ENCODE peak calls at places on chromosomes 3 and 15, in four cellular contexts. One of them, this sample, is unnamed.

GRCh38 chr3:56997675-56998074 is 62.8 kb upstream of the SPATA12 start:
- ATAC-seq in activated CD8-positive, alpha-beta T cell treated with anti-CD3 and anti-CD28 coated beads, Interleukin-2, amount 10 ng/mL, durations not matched to agents 7 days and 5 days: no peak
- ATAC-seq in body of pancreas: peak
- ATAC-seq in activated CD4-positive, alpha-beta T cell treated with anti-CD3 and anti-CD28 coated beads for 36 hours: no peak
- ATAC-seq in this sample: peak

GRCh38 chr3:55090746-55091145 is 162.9 kb upstream of the LRTM1 start:
- ATAC-seq in activated CD4-positive, alpha-beta T cell treated with anti-CD3 and anti-CD28 coated beads for 36 hours: no peak
- ATAC-seq in body of pancreas: no peak
- ATAC-seq in activated CD8-positive, alpha-beta T cell treated with anti-CD3 and anti-CD28 coated beads, Interleukin-2, amount 10 ng/mL, durations not matched to agents 7 days and 5 days: no peak
- ATAC-seq in this sample: no peak

GRCh38 chr3:53311882-53312281 is 35.5 kb downstream of the DCP1A start:
- ATAC-seq in activated CD8-positive, alpha-beta T cell treated with anti-CD3 and anti-CD28 coated beads, Interleukin-2, amount 10 ng/mL, durations not matched to agents 7 days and 5 days: no peak
- ATAC-seq in body of pancreas: no peak
- ATAC-seq in activated CD4-positive, alpha-beta T cell treated with anti-CD3 and anti-CD28 coated beads for 36 hours: no peak
- ATAC-seq in this sample: no peak

GRCh38 chr3:87856126-87856525 is 202.7 kb downstream of the CGGBP1 start:
- ATAC-seq in body of pancreas: no peak
- ATAC-seq in activated CD4-positive, alpha-beta T cell treated with anti-CD3 and anti-CD28 coated beads for 36 hours: no peak
- ATAC-seq in activated CD8-positive, alpha-beta T cell treated with anti-CD3 and anti-CD28 coated beads, Interleukin-2, amount 10 ng/mL, durations not matched to agents 7 days and 5 days: no peak
- ATAC-seq in this sample: no peak

GRCh38 chr3:66722675-66723074 is 221.9 kb upstream of the LRIG1 start:
- ATAC-seq in body of pancreas: no peak
- ATAC-seq in activated CD4-positive, alpha-beta T cell treated with anti-CD3 and anti-CD28 coated beads for 36 hours: no peak
- ATAC-seq in activated CD8-positive, alpha-beta T cell treated with anti-CD3 and anti-CD28 coated beads, Interleukin-2, amount 10 ng/mL, durations not matched to agents 7 days and 5 days: no peak
- ATAC-seq in this sample: peak

GRCh38 chr3:77149382-77149781 is 109.5 kb downstream of the ROBO2 start:
- ATAC-seq in activated CD4-positive, alpha-beta T cell treated with anti-CD3 and anti-CD28 coated beads for 36 hours: no peak
- ATAC-seq in body of pancreas: no peak
- ATAC-seq in activated CD8-positive, alpha-beta T cell treated with anti-CD3 and anti-CD28 coated beads, Interleukin-2, amount 10 ng/mL, durations not matched to agents 7 days and 5 days: no peak
- ATAC-seq in this sample: no peak

GRCh38 chr15:86055688-86056087 is 24.0 kb upstream of the AGBL1 start:
- ATAC-seq in body of pancreas: no peak
- ATAC-seq in activated CD4-positive, alpha-beta T cell treated with anti-CD3 and anti-CD28 coated beads for 36 hours: no peak
- ATAC-seq in activated CD8-positive, alpha-beta T cell treated with anti-CD3 and anti-CD28 coated beads, Interleukin-2, amount 10 ng/mL, durations not matched to agents 7 days and 5 days: no peak
- ATAC-seq in this sample: no peak

GRCh38 chr3:37856381-37856780 is 5.3 kb upstream of the CTDSPL start:
- ATAC-seq in activated CD8-positive, alpha-beta T cell treated with anti-CD3 and anti-CD28 coated beads, Interleukin-2, amount 10 ng/mL, durations not matched to agents 7 days and 5 days: no peak
- ATAC-seq in body of pancreas: no peak
- ATAC-seq in activated CD4-positive, alpha-beta T cell treated with anti-CD3 and anti-CD28 coated beads for 36 hours: no peak
- ATAC-seq in this sample: no peak

GRCh38 chr3:38658886-38659285 is 9.4 kb upstream of the SCN5A start:
- ATAC-seq in activated CD8-positive, alpha-beta T cell treated with anti-CD3 and anti-CD28 coated beads, Interleukin-2, amount 10 ng/mL, durations not matched to agents 7 days and 5 days: no peak
- ATAC-seq in activated CD4-positive, alpha-beta T cell treated with anti-CD3 and anti-CD28 coated beads for 36 hours: no peak
- ATAC-seq in body of pancreas: no peak
- ATAC-seq in this sample: no peak

GRCh38 chr3:10792208-10792607 is 23.8 kb upstream of the SLC6A11 start:
- ATAC-seq in activated CD8-positive, alpha-beta T cell treated with anti-CD3 and anti-CD28 coated beads, Interleukin-2, amount 10 ng/mL, durations not matched to agents 7 days and 5 days: no peak
- ATAC-seq in body of pancreas: no peak
- ATAC-seq in activated CD4-positive, alpha-beta T cell treated with anti-CD3 and anti-CD28 coated beads for 36 hours: no peak
- ATAC-seq in this sample: no peak

GRCh38 chr3:124277516-124277890 is 285.6 kb upstream of the ROPN1 start:
- ATAC-seq in body of pancreas: no peak
- ATAC-seq in activated CD4-positive, alpha-beta T cell treated with anti-CD3 and anti-CD28 coated beads for 36 hours: no peak
- ATAC-seq in activated CD8-positive, alpha-beta T cell treated with anti-CD3 and anti-CD28 coated beads, Interleukin-2, amount 10 ng/mL, durations not matched to agents 7 days and 5 days: no peak
- ATAC-seq in this sample: peak

GRCh38 chr15:64500695-64501395 is 40.5 kb downstream of the ZNF609 start:
- ATAC-seq in activated CD8-positive, alpha-beta T cell treated with anti-CD3 and anti-CD28 coated beads, Interleukin-2, amount 10 ng/mL, durations not matched to agents 7 days and 5 days: no peak
- ATAC-seq in activated CD4-positive, alpha-beta T cell treated with anti-CD3 and anti-CD28 coated beads for 36 hours: no peak
- ATAC-seq in body of pancreas: no peak
- ATAC-seq in this sample: no peak

GRCh38 chr3:23236890-23237289 is 33.8 kb downstream of the UBE2E2 start:
- ATAC-seq in activated CD8-positive, alpha-beta T cell treated with anti-CD3 and anti-CD28 coated beads, Interleukin-2, amount 10 ng/mL, durations not matched to agents 7 days and 5 days: no peak
- ATAC-seq in body of pancreas: no peak
- ATAC-seq in activated CD4-positive, alpha-beta T cell treated with anti-CD3 and anti-CD28 coated beads for 36 hours: no peak
- ATAC-seq in this sample: no peak

GRCh38 chr3:120284702-120285507 is at the start of gene GPR156:
- ATAC-seq in activated CD8-positive, alpha-beta T cell treated with anti-CD3 and anti-CD28 coated beads, Interleukin-2, amount 10 ng/mL, durations not matched to agents 7 days and 5 days: peak
- ATAC-seq in activated CD4-positive, alpha-beta T cell treated with anti-CD3 and anti-CD28 coated beads for 36 hours: peak
- ATAC-seq in body of pancreas: peak
- ATAC-seq in this sample: peak

GRCh38 chr3:123636431-123636841 is 51.6 kb upstream of the HACD2 start:
- ATAC-seq in activated CD4-positive, alpha-beta T cell treated with anti-CD3 and anti-CD28 coated beads for 36 hours: no peak
- ATAC-seq in body of pancreas: peak
- ATAC-seq in activated CD8-positive, alpha-beta T cell treated with anti-CD3 and anti-CD28 coated beads, Interleukin-2, amount 10 ng/mL, durations not matched to agents 7 days and 5 days: no peak
- ATAC-seq in this sample: no peak

GRCh38 chr3:40580494-40581091 is 55.8 kb downstream of the ZNF621 start:
- ATAC-seq in body of pancreas: no peak
- ATAC-seq in activated CD8-positive, alpha-beta T cell treated with anti-CD3 and anti-CD28 coated beads, Interleukin-2, amount 10 ng/mL, durations not matched to agents 7 days and 5 days: peak
- ATAC-seq in activated CD4-positive, alpha-beta T cell treated with anti-CD3 and anti-CD28 coated beads for 36 hours: peak
- ATAC-seq in this sample: peak

GRCh38 chr3:97810779-97811390 is 10.9 kb upstream of the CRYBG3 start:
- ATAC-seq in activated CD4-positive, alpha-beta T cell treated with anti-CD3 and anti-CD28 coated beads for 36 hours: no peak
- ATAC-seq in body of pancreas: no peak
- ATAC-seq in activated CD8-positive, alpha-beta T cell treated with anti-CD3 and anti-CD28 coated beads, Interleukin-2, amount 10 ng/mL, durations not matched to agents 7 days and 5 days: no peak
- ATAC-seq in this sample: no peak

GRCh38 chr15:62653122-62653521 is 389.4 kb upstream of the TPM1 start:
- ATAC-seq in activated CD8-positive, alpha-beta T cell treated with anti-CD3 and anti-CD28 coated beads, Interleukin-2, amount 10 ng/mL, durations not matched to agents 7 days and 5 days: no peak
- ATAC-seq in body of pancreas: no peak
- ATAC-seq in activated CD4-positive, alpha-beta T cell treated with anti-CD3 and anti-CD28 coated beads for 36 hours: no peak
- ATAC-seq in this sample: no peak

This sample was measured in gastroesophageal sphincter.